ENCODE peak calls at places on chromosomes 6 and 20, in nine cellular contexts. H, W, M, S, F, Z, V, D and X are unnamed samples.

GRCh38 chr6:70684794-70685493 is 17.3 kb downstream of the SMAP1 start:
- DNase-seq in H (no peak), W (no peak), M (no peak), S (no peak), F (no peak), Z (no peak), V (no peak), D (no peak), X (no peak)

GRCh38 chr6:166104107-166104506 is 63.5 kb downstream of the TBXT start:
- DNase-seq in H (no peak), W (no peak), M (no peak), S (no peak), F (no peak), Z (no peak), V (no peak), D (no peak), X (no peak)

GRCh38 chr6:22828179-22829062 is 259.1 kb downstream of the HDGFL1 start:
- DNase-seq in H (no peak), W (no peak), M (peak), S (no peak), F (peak), Z (no peak), V (no peak), D (no peak), X (peak)

GRCh38 chr6:129749749-129750120 is 39.8 kb upstream of the ARHGAP18 start:
- DNase-seq in H (no peak), W (peak), M (no peak), S (no peak), F (peak), Z (no peak), V (no peak), D (no peak), X (no peak)

GRCh38 chr6:159790947-159791598 is 806 bp downstream of the MRPL18 start:
- DNase-seq in H (peak), W (no peak), M (no peak), S (no peak), F (no peak), Z (no peak), V (peak), D (no peak), X (no peak)

GRCh38 chr20:47747663-47748031 is 37.6 kb downstream of the SULF2 start:
- DNase-seq in H (no peak), W (no peak), M (no peak), S (no peak), F (no peak), Z (no peak), V (no peak), D (no peak), X (no peak)

GRCh38 chr6:39154705-39155104 is 39.7 kb upstream of the SAYSD1 start:
- DNase-seq in H (no peak), W (no peak), M (no peak), S (no peak), F (no peak), Z (no peak), V (no peak), D (no peak), X (no peak)

GRCh38 chr6:146957443-146957842 is 246.8 kb upstream of the STXBP5 start:
- DNase-seq in H (no peak), W (no peak), M (no peak), S (no peak), F (no peak), Z (no peak), V (no peak), D (no peak), X (no peak)

GRCh38 chr20:37346232-37346525 is 239 bp downstream of the SRC start:
- DNase-seq in H (no peak), W (no peak), M (no peak), S (no peak), F (no peak), Z (no peak), V (no peak), D (no peak), X (no peak)

GRCh38 chr6:148440877-148441453 is 98.3 kb downstream of the SASH1 start:
- DNase-seq in H (peak), W (no peak), M (peak), S (no peak), F (peak), Z (no peak), V (no peak), D (peak), X (peak)

GRCh38 chr20:44642203-44643153 is 9.0 kb downstream of the ADA start:
- DNase-seq in H (peak), W (peak), M (peak), S (no peak), F (peak), Z (peak), V (no peak), D (peak), X (peak)

GRCh38 chr6:19354181-19354580 is 483.0 kb upstream of the ID4 start:
- DNase-seq in H (no peak), W (no peak), M (no peak), S (no peak), F (peak), Z (no peak), V (no peak), D (no peak), X (no peak)

GRCh38 chr20:53636725-53637097 is 43.1 kb upstream of the ZNF217 start:
- DNase-seq in H (no peak), W (no peak), M (no peak), S (no peak), F (no peak), Z (no peak), V (no peak), D (no peak), X (no peak)

GRCh38 chr20:20457392-20458126 is 89.7 kb downstream of the INSM1 start:
- DNase-seq in H (no peak), W (no peak), M (peak), S (no peak), F (no peak), Z (no peak), V (no peak), D (no peak), X (peak)

GRCh38 chr20:33846291-33846916 is 35.3 kb downstream of the CHMP4B start:
- DNase-seq in H (no peak), W (no peak), M (no peak), S (no peak), F (peak), Z (no peak), V (no peak), D (no peak), X (no peak)

GRCh38 chr6:34243901-34244884 is 4.6 kb downstream of the SMIM29 start:
- DNase-seq in H (peak), W (no peak), M (peak), S (peak), F (peak), Z (no peak), V (no peak), D (peak), X (peak)

GRCh38 chr6:26501482-26501986 is 1.4 kb downstream of the BTN1A1 start:
- DNase-seq in H (peak), W (peak), M (no peak), S (no peak), F (no peak), Z (peak), V (peak), D (peak), X (no peak)

GRCh38 chr20:37886851-37887297 is 16.1 kb upstream of the VSTM2L start:
- DNase-seq in H (peak), W (no peak), M (no peak), S (no peak), F (no peak), Z (no peak), V (no peak), D (peak), X (no peak)

GRCh38 chr6:35073766-35074471 is 67.2 kb downstream of the TCP11 start:
- DNase-seq in H (peak), W (no peak), M (no peak), S (no peak), F (no peak), Z (no peak), V (no peak), D (no peak), X (no peak)

GRCh38 chr6:25100288-25100687 is 164.5 kb upstream of the RIPOR2 start:
- DNase-seq in H (no peak), W (no peak), M (no peak), S (no peak), F (no peak), Z (no peak), V (no peak), D (no peak), X (no peak)

GRCh38 chr6:28597217-28597835 is 71.6 kb downstream of the GPX5 start:
- DNase-seq in H (no peak), W (no peak), M (no peak), S (no peak), F (peak), Z (no peak), V (no peak), D (no peak), X (no peak)

GRCh38 chr6:159463440-159463839 is 229.6 kb downstream of the SOD2 start:
- DNase-seq in H (no peak), W (no peak), M (no peak), S (no peak), F (no peak), Z (no peak), V (no peak), D (no peak), X (no peak)

GRCh38 chr6:119348308-119349040 is 1.1 kb downstream of the MAN1A1 start:
- DNase-seq in H (peak), W (peak), M (no peak), S (no peak), F (no peak), Z (peak), V (peak), D (peak), X (no peak)

GRCh38 chr20:15951711-15952110 is 621.5 kb downstream of the KIF16B start:
- DNase-seq in H (no peak), W (no peak), M (no peak), S (no peak), F (no peak), Z (no peak), V (no peak), D (no peak), X (no peak)

GRCh38 chr6:12440981-12441380 is 150.8 kb downstream of the EDN1 start:
- DNase-seq in H (no peak), W (no peak), M (no peak), S (no peak), F (no peak), Z (no peak), V (no peak), D (no peak), X (no peak)

GRCh38 chr6:29547573-29547972 is 12.0 kb downstream of the UBD start:
- DNase-seq in H (no peak), W (no peak), M (no peak), S (no peak), F (no peak), Z (no peak), V (no peak), D (no peak), X (no peak)

GRCh38 chr6:129312865-129313264 is 397.1 kb downstream of the ARHGAP18 start:
- DNase-seq in H (no peak), W (no peak), M (peak), S (no peak), F (no peak), Z (no peak), V (no peak), D (no peak), X (no peak)